ENCODE peak calls at places on chromosome 18, in four cellular contexts. U is IMR-90, V is K562, N is GM12878. A is an unnamed sample.

GRCh38 chr18:72086421-72086820 is 457.7 kb downstream of the CBLN2 start:
- DNase-seq in N (no peak), V (peak; percentile 0), U (no peak), A (peak; percentile 39)

GRCh38 chr18:59272221-59272888 is 899 bp downstream of the RAX start:
- DNase-seq in N (no peak), U (no peak), V (no peak), A (no peak)

GRCh38 chr18:35732652-35733051 is 151.1 kb downstream of the GALNT1 start:
- DNase-seq in V (no peak), U (peak; percentile 53), N (no peak), A (no peak)

GRCh38 chr18:46686186-46686585 is 29.2 kb upstream of the LOXHD1 start:
- DNase-seq in V (no peak), U (no peak), N (no peak), A (no peak)

GRCh38 chr18:48605408-48605845 is 66.6 kb downstream of the CTIF start:
- DNase-seq in V (peak; percentile 78), N (peak; percentile 23), U (peak; percentile 43), A (peak; percentile 48)

GRCh38 chr18:37391698-37392548 is 173.7 kb downstream of the CELF4 start:
- DNase-seq in U (no peak), V (peak; percentile 14), N (peak; percentile 53), A (no peak)

GRCh38 chr18:21735452-21736015 is 5.1 kb upstream of the MIB1 start:
- DNase-seq in V (peak; percentile 95), U (peak; percentile 73), N (no peak), A (peak; percentile 27)

GRCh38 chr18:22831441-22831904 is 101.7 kb upstream of the RBBP8 start:
- DNase-seq in N (no peak), V (no peak), U (peak; percentile 91), A (no peak)

GRCh38 chr18:6606411-6607085 is 123.0 kb upstream of the ARHGAP28 start:
- DNase-seq in V (no peak), N (no peak), U (no peak), A (no peak)

GRCh38 chr18:32386466-32386865 is 84.2 kb downstream of the GAREM1 start:
- DNase-seq in U (no peak), N (no peak), V (no peak), A (no peak)

GRCh38 chr18:7735194-7735593 is 168.1 kb downstream of the PTPRM start:
- DNase-seq in N (no peak), V (no peak), U (no peak), A (no peak)

GRCh38 chr18:26190506-26190905 is 35.7 kb upstream of the TAF4B start:
- DNase-seq in N (peak; percentile 74), U (no peak), V (no peak), A (no peak)

GRCh38 chr18:13608791-13609552 is 117.4 kb downstream of the FAM210A start:
- DNase-seq in N (no peak), U (no peak), V (no peak), A (no peak)

GRCh38 chr18:51120809-51121596 is 76.5 kb downstream of the MEX3C start:
- DNase-seq in V (no peak), N (no peak), U (no peak), A (no peak)

GRCh38 chr18:54269924-54270844 is 867 bp downstream of the POLI start:
- DNase-seq in N (no peak), V (peak; percentile 72), U (peak; percentile 18), A (peak; percentile 59)

GRCh38 chr18:35407871-35408481 is 30.8 kb upstream of the ZNF396 start:
- DNase-seq in V (peak; percentile 85), U (peak; percentile 69), N (no peak), A (peak; percentile 80)

GRCh38 chr18:63374520-63374919 is 7.5 kb upstream of the KDSR start:
- DNase-seq in N (no peak), U (peak; percentile 63), V (no peak), A (no peak)

GRCh38 chr18:22858121-22858520 is 75.0 kb upstream of the RBBP8 start:
- DNase-seq in N (no peak), V (no peak), U (no peak), A (no peak)

GRCh38 chr18:6961331-6961730 is 156.3 kb downstream of the LAMA1 start:
- DNase-seq in U (no peak), N (no peak), V (no peak), A (no peak)

GRCh38 chr18:45856526-45856925 is 31.1 kb downstream of the SIGLEC15 start:
- DNase-seq in V (no peak), U (peak; percentile 87), N (no peak), A (no peak)

GRCh38 chr18:58202406-58202730 is 158.3 kb downstream of the NEDD4L start:
- DNase-seq in V (peak; percentile 33), U (peak; percentile 34), N (no peak), A (no peak)

GRCh38 chr18:62420513-62421209 is 95.6 kb downstream of the TNFRSF11A start:
- DNase-seq in U (peak; percentile 65), N (peak; percentile 62), V (peak; percentile 80), A (peak; percentile 92)

GRCh38 chr18:26843760-26844159 is 21.7 kb downstream of the AQP4 start:
- DNase-seq in N (no peak), U (no peak), V (no peak), A (no peak)

GRCh38 chr18:27226556-27227075 is 41.5 kb upstream of the CHST9 start:
- DNase-seq in V (no peak), U (no peak), N (no peak), A (no peak)

GRCh38 chr18:36942264-36942663 is 113.3 kb downstream of the KIAA1328 start:
- DNase-seq in U (peak; percentile 53), N (no peak), V (peak; percentile 64), A (peak; percentile 41)

GRCh38 chr18:48410095-48410920 is 1.1 kb upstream of the ZBTB7C start:
- DNase-seq in N (no peak), V (peak; percentile 81), U (peak; percentile 72), A (peak; percentile 84)

GRCh38 chr18:34943587-34943986 is 97.6 kb upstream of the MAPRE2 start:
- DNase-seq in N (no peak), U (no peak), V (no peak), A (no peak)

GRCh38 chr18:59419386-59419785 is 60.3 kb upstream of the LMAN1 start:
- DNase-seq in N (no peak), U (peak; percentile 71), V (no peak), A (no peak)

GRCh38 chr18:58303363-58303762 is 259.3 kb downstream of the NEDD4L start:
- DNase-seq in V (no peak), U (no peak), N (no peak), A (no peak)

GRCh38 chr18:34921811-34922385 is 119.3 kb upstream of the MAPRE2 start:
- DNase-seq in U (no peak), V (no peak), N (no peak), A (no peak)

GRCh38 chr18:42641996-42642395 is 473.5 kb downstream of the RIT2 start:
- DNase-seq in V (no peak), N (no peak), U (no peak), A (no peak)

GRCh38 chr18:73780218-73780617 is 367.4 kb downstream of the FBXO15 start:
- DNase-seq in N (no peak), V (no peak), U (no peak), A (no peak)

GRCh38 chr18:73785276-73785675 is 362.4 kb downstream of the FBXO15 start:
- DNase-seq in V (no peak), N (no peak), U (peak; percentile 57), A (no peak)

GRCh38 chr18:73787316-73787715 is 360.3 kb downstream of the FBXO15 start:
- DNase-seq in V (no peak), U (no peak), N (no peak), A (no peak)

GRCh38 chr18:73782405-73782804 is 365.2 kb downstream of the FBXO15 start:
- DNase-seq in N (no peak), V (no peak), U (no peak), A (no peak)

GRCh38 chr18:73784853-73785252 is 362.8 kb downstream of the FBXO15 start:
- DNase-seq in V (no peak), N (no peak), U (no peak), A (no peak)
- TF ChIP-seq FOS in V (no peak), N (no peak), U (no peak), A (no peak)

DNA sequence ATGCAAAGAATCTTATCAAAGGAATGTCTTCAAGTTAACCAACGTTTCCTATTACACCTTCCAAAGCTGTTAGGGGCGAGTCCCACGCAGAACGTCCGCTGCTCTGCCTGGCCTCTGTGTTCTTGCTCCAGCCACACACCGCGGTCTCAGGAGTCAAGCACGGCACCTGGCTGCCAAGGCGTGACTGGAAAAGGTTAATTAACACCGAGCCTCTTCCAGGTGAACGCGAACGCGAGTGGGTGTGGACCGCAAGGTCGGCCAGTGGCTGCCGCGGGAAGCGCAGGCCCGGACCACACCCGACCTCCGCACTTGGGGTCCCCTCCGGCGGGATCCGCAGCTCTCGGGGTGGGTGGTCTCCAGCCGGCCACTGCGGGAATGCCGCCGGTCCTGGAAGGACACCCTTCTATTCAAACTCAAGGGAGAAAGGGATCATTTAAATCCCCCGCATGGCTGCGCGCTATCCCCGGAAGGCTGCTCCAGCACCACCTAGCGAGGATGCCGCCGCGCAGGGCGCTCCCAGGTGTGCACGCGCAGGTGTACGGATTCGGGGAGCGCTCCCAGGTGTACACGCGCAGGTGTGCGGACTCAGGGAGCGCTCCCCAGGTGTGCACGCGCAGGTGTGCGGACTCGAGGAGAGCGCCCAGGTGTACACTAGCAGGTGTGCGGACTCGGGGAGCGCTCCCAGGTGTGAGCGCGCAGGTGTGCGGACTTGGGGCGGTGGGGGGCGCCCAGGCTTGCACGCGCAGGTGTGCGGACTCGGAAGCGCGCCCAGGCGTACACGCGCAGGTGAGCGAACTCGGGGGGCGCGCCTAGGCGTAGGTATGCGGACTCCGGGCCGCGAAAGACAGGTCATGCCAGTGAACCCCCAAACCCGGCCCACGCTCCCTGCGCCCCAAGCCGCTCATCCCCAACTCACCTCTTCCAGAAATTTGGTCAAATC is 662 bp downstream of the CYB5A start:
- DNase-seq in N (no peak), V (no peak), U (no peak), A (no peak)
- TF ChIP-seq FOS in N (no peak), V (no peak), U (no peak), A (no peak)

DNA sequence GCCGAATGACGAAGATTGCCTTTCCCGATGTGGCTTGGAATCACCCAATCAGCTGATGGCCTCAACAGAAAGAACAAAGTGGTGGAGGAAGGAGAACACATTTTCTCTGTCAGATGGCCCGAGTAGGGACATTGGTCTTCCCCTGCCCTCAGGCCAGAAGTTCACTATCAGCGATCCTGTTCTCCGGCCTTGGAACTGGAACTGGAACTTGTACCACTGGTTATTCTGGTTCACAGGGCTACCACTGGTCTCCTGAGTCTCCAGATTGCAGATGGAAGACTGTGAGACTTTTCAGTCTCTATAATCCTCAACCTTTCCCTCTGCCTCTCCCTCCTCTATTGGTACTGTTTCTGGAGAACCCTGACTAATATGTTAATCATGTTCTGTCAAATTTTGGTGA is 180.4 kb downstream of the ANKRD30B start:
- DNase-seq in V (no peak), N (no peak), U (no peak), A (no peak)
- TF ChIP-seq FOS in V (no peak), N (no peak), U (no peak), A (no peak)

DNA sequence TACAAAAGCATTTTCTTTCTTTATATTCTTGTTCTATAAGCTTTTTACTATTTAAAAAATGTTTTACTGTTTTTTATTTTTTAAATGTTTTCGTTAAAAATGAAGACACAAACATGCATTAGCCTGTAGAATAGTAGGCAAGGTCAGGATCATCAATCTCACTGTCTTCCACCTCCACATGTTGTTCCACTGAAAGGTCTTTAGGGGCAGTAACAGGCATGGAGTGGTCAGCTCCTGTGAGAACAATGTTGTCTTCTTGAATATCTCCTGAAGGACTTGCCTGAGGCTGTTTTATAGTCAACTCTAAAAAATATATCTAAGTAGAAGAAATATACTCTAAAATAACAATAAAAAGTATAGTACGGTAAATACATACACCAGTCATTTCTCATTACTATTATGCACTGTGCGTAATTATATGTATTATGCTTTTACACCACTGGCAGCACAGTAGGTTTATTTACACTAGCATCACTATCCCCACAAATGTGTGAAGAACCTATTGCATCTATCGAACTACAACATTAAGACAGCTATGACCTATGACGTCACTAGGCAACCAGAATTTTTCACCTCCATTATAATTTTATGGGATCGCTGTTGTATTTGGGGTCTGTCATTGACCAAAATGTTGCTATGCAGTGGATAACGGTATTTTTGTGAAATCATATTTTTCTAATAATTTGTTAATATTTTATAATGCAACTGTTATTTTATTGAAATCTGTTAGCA is 764.3 kb downstream of the METTL4 start:
- DNase-seq in V (no peak), U (no peak), N (no peak), A (no peak)
- TF ChIP-seq FOS in V (no peak), U (no peak), N (no peak), A (no peak)